ENCODE peak calls at places on chromosomes 1 and 21, in eight cellular contexts. A is kidney epithelial cell; K is esophagus squamous epithelium; S is uterus; L is pancreas; H is colonic mucosa; Z is CD8-positive, alpha-beta T cell; I is OCI-LY7. B is an unnamed sample.

GRCh38 chr1:101311146-101311892 is 74.5 kb downstream of the S1PR1 start:
- DNase-seq in A (no peak), K (no peak), S (no peak), L (no peak), H (no peak), Z (no peak), I (no peak), B (no peak)

GRCh38 chr1:210263963-210264362 is 31.4 kb downstream of the SERTAD4 start:
- DNase-seq in A (no peak), K (no peak), S (no peak), L (no peak), H (no peak), Z (no peak), I (no peak), B (no peak)

GRCh38 chr1:180901221-180901990 is 11.3 kb upstream of the KIAA1614 start:
- DNase-seq in A (no peak), K (no peak), S (no peak), L (no peak), H (no peak), Z (no peak), I (no peak), B (no peak)

GRCh38 chr1:20603473-20604464 is 14.9 kb downstream of the CDA start:
- DNase-seq in A (peak; percentile 82), K (no peak), S (no peak), L (no peak), H (no peak), Z (no peak), I (no peak), B (no peak)

GRCh38 chr1:152189657-152190442 is 30.8 kb upstream of the RPTN start:
- DNase-seq in A (no peak), K (no peak), S (peak; percentile 25), L (peak; percentile 44), H (peak; percentile 54), Z (peak; percentile 61), I (peak; percentile 48), B (peak; percentile 22)

GRCh38 chr1:20319456-20319855 is 28.8 kb downstream of the VWA5B1 start:
- DNase-seq in A (no peak), K (no peak), S (no peak), L (no peak), H (no peak), Z (no peak), I (no peak), B (no peak)

GRCh38 chr1:62417351-62417999 is 19.4 kb upstream of the USP1 start:
- DNase-seq in A (no peak), K (no peak), S (no peak), L (no peak), H (no peak), Z (no peak), I (no peak), B (no peak)

GRCh38 chr1:205600085-205600484 is 31.7 kb downstream of the ELK4 start:
- DNase-seq in A (peak; percentile 56), K (no peak), S (no peak), L (no peak), H (no peak), Z (no peak), I (no peak), B (no peak)

GRCh38 chr1:158290571-158290935 is 830 bp downstream of the CD1C start:
- DNase-seq in A (no peak), K (no peak), S (no peak), L (no peak), H (no peak), Z (no peak), I (peak; percentile 61), B (no peak)

GRCh38 chr1:7298145-7298544 is 473.0 kb upstream of the VAMP3 start:
- DNase-seq in A (no peak), K (no peak), S (no peak), L (no peak), H (peak; percentile 12), Z (no peak), I (no peak), B (no peak)

GRCh38 chr1:220013497-220013896 is 32.8 kb downstream of the EPRS1 start:
- DNase-seq in A (no peak), K (no peak), S (no peak), L (no peak), H (no peak), Z (no peak), I (no peak), B (no peak)

GRCh38 chr1:93814059-93814794 is 64.8 kb downstream of the DNTTIP2 start:
- DNase-seq in A (peak; percentile 41), K (no peak), S (peak; percentile 38), L (no peak), H (peak; percentile 69), Z (no peak), I (peak; percentile 85), B (peak; percentile 60)

GRCh38 chr1:239816090-239816812 is 275.4 kb upstream of the FMN2 start:
- DNase-seq in A (peak; percentile 77), K (no peak), S (peak; percentile 56), L (no peak), H (peak; percentile 29), Z (no peak), I (no peak), B (no peak)

GRCh38 chr21:42509239-42509638 is 4.4 kb upstream of the SLC37A1 start:
- DNase-seq in A (no peak), K (no peak), S (no peak), L (no peak), H (peak; percentile 16), Z (no peak), I (no peak), B (no peak)

GRCh38 chr1:186681806-186682205 is 1.6 kb upstream of the PTGS2 start:
- DNase-seq in A (no peak), K (no peak), S (no peak), L (no peak), H (no peak), Z (no peak), I (no peak), B (no peak)

GRCh38 chr1:231070758-231071443 is 30.8 kb upstream of the FAM89A start:
- DNase-seq in A (no peak), K (no peak), S (no peak), L (no peak), H (no peak), Z (no peak), I (no peak), B (no peak)

GRCh38 chr1:108845991-108846390 is 10.9 kb downstream of the AKNAD1 start:
- DNase-seq in A (no peak), K (no peak), S (no peak), L (no peak), H (no peak), Z (no peak), I (no peak), B (no peak)

GRCh38 chr1:31861346-31861745 is 45.5 kb upstream of the SPOCD1 start:
- DNase-seq in A (no peak), K (no peak), S (no peak), L (no peak), H (no peak), Z (no peak), I (peak; percentile 59), B (no peak)
- TF ChIP-seq CTCF in A (no peak), K (no peak), S (no peak), L (no peak), H (no peak), Z (no peak), I (peak; percentile 49), B (peak; percentile 64)

DNA sequence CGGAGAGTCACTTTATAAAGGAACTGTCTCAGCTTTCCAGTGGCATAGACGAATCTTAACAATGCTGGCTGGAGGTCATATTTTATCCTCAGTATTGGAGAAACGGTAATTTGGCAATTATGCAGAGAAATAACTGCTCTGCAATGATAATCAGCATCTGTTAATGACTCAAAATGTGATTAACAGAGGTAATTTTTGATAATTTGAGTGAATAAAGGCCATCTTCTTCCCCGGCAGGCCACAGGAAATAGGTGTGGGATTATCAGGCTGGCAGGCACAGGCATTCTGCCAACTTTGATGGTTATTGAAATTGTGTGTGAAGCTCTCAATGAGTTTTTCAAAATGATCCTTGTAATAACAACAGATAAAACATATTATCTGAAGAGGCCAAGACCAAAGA is 309.0 kb downstream of the PTGER3 start:
- DNase-seq in A (no peak), K (no peak), S (no peak), L (no peak), H (no peak), Z (no peak), I (no peak), B (no peak)
- H3K4me3 ChIP-seq in A (no peak overlapping the region), K (no peak overlapping the region), S (no peak overlapping the region), L (no peak overlapping the region), H (no peak overlapping the region), Z (no peak overlapping the region), I (no peak overlapping the region), B (no peak overlapping the region)

GRCh38 chr21:45930792-45931191 is 50.8 kb upstream of the COL6A1 start:
- DNase-seq in A (no peak), K (no peak), S (no peak), L (no peak), H (no peak), Z (no peak), I (no peak), B (no peak)
- TF ChIP-seq CTCF in A (no peak), K (no peak), S (no peak), L (no peak), H (no peak), Z (no peak), I (no peak), B (no peak)

GRCh38 chr1:14596591-14596990 is 1.9 kb upstream of the KAZN start:
- DNase-seq in A (no peak), K (no peak), S (no peak), L (no peak), H (no peak), Z (no peak), I (no peak), B (no peak)

GRCh38 chr1:14597343-14598006 is 1.0 kb upstream of the KAZN start:
- DNase-seq in A (peak; percentile 21), K (no peak), S (no peak), L (no peak), H (no peak), Z (no peak), I (no peak), B (no peak)

GRCh38 chr1:14590781-14591180 is 7.7 kb upstream of the KAZN start:
- DNase-seq in A (no peak), K (no peak), S (no peak), L (no peak), H (no peak), Z (no peak), I (no peak), B (no peak)

GRCh38 chr1:14594045-14594444 is 4.4 kb upstream of the KAZN start:
- DNase-seq in A (no peak), K (no peak), S (no peak), L (no peak), H (no peak), Z (no peak), I (no peak), B (no peak)

DNA sequence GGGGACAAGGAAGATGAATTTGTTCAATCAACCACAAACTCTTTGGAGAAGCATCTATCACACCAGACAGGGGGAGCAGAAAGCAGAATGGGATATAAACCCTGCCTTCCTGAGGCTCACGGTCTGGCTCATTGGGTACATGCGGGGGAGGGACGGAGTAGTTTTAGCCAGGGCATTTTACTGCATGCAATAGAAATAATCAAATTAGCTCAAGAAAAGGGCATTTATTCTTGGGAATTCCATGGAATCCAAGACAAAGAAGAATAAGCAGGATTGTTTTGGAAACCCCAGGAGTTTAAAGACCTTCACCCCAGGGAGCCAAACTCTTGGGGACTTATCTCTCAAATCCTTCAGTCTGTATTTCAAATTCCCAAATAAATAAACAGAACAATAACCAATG is 5.2 kb upstream of the KAZN start:
- DNase-seq in A (no peak), K (no peak), S (no peak), L (no peak), H (no peak), Z (no peak), I (no peak), B (no peak)
- H3K4me3 ChIP-seq in A (no peak overlapping the region), K (no peak overlapping the region), S (no peak overlapping the region), L (no peak overlapping the region), H (no peak overlapping the region), Z (no peak overlapping the region), I (no peak overlapping the region), B (no peak overlapping the region)

GRCh38 chr21:25350056-25350455 is 257.2 kb downstream of the MRPL39 start:
- DNase-seq in A (no peak), K (no peak), S (no peak), L (peak; percentile 25), H (no peak), Z (no peak), I (no peak), B (no peak)
- TF ChIP-seq CTCF in A (peak; percentile 47), K (no peak), S (no peak), L (no peak), H (no peak), Z (no peak), I (peak; percentile 58), B (peak; percentile 62)

B was measured in GM12864.